ENCODE peak calls at places on chromosomes 11 and 22, in four cellular contexts. G is psoas muscle, D is Caco-2, T is tibial nerve. P is an unnamed sample. For H3K27me3, the result is how much of the 10 kb centered on the place peaks cover.

GRCh38 chr11:47148274-47148673 is 28.4 kb downstream of the ARFGAP2 start:
- DNase-seq in G (no peak), D (no peak), T (no peak), P (no peak)

GRCh38 chr11:130478204-130478701 is 29.8 kb downstream of the ADAMTS15 start:
- DNase-seq in G (peak), D (no peak), T (peak), P (no peak)

GRCh38 chr22:42080287-42080686 is 787 bp downstream of the SMDT1 start:
- DNase-seq in G (no peak), D (peak), T (no peak), P (no peak)

GRCh38 chr22:17707526-17707925 is 66.7 kb downstream of the BID start:
- DNase-seq in G (no peak), D (no peak), T (no peak), P (no peak)

GRCh38 chr22:23801238-23801821 is 14.6 kb downstream of the SMARCB1 start:
- DNase-seq in G (no peak), D (no peak), T (no peak), P (no peak)

GRCh38 chr11:11391796-11392195 is 38.7 kb upstream of the CSNK2A3 start:
- DNase-seq in G (peak), D (no peak), T (no peak), P (no peak)

GRCh38 chr11:132490976-132491375 is 1041.3 kb downstream of the OPCML start:
- DNase-seq in G (no peak), D (no peak), T (no peak), P (no peak)

GRCh38 chr22:40237241-40237640 is 59.5 kb downstream of the TNRC6B start:
- DNase-seq in G (no peak), D (no peak), T (no peak), P (no peak)

GRCh38 chr11:61917357-61918109 is at the start of gene RAB3IL1:
- DNase-seq in G (peak), D (peak), T (peak), P (no peak)

GRCh38 chr22:47775686-47776085 is 1013.2 kb downstream of the TBC1D22A start:
- DNase-seq in G (no peak), D (no peak), T (no peak), P (no peak)

GRCh38 chr11:67558084-67558772 is 25.4 kb upstream of the GSTP1 start:
- DNase-seq in G (no peak), D (no peak), T (no peak), P (no peak)

GRCh38 chr11:111388431-111388830 is 9.4 kb upstream of the POU2AF1 start:
- DNase-seq in G (no peak), D (no peak), T (no peak), P (no peak)

GRCh38 chr11:62610814-62611704 is 1.5 kb downstream of the EML3 start:
- DNase-seq in G (no peak), D (no peak), T (no peak), P (no peak)

GRCh38 chr11:102367364-102367763 is 20.4 kb downstream of the BIRC2 start:
- DNase-seq in G (no peak), D (no peak), T (no peak), P (no peak)

GRCh38 chr11:20081336-20081735 is 78.9 kb downstream of the DBX1 start:
- DNase-seq in G (no peak), D (no peak), T (no peak), P (no peak)

GRCh38 chr11:15136166-15136565 is 21.4 kb downstream of the INSC start:
- DNase-seq in G (no peak), D (no peak), T (no peak), P (no peak)

GRCh38 chr11:19953909-19954308 is 206.4 kb downstream of the DBX1 start:
- DNase-seq in G (no peak), D (peak), T (no peak), P (no peak)

GRCh38 chr11:133843454-133843987 is 1.8 kb downstream of the SPATA19 start:
- DNase-seq in G (no peak), D (no peak), T (no peak), P (no peak)

GRCh38 chr22:45226681-45227186 is 14.0 kb downstream of the KIAA0930 start:
- DNase-seq in G (no peak), D (no peak), T (no peak), P (no peak)

GRCh38 chr11:34182425-34182824 is 77.0 kb downstream of the NAT10 start:
- DNase-seq in G (no peak), D (no peak), T (no peak), P (no peak)

GRCh38 chr11:67505605-67506396 is 638 bp upstream of the PITPNM1 start:
- DNase-seq in G (peak), D (peak), T (peak), P (peak)

GRCh38 chr11:3888210-3888609 is 32.7 kb downstream of the STIM1 start:
- DNase-seq in G (no peak), D (no peak), T (no peak), P (no peak)

GRCh38 chr11:72378704-72379383 is 55.5 kb downstream of the CLPB start:
- DNase-seq in G (peak), D (no peak), T (peak), P (no peak)

GRCh38 chr11:1837171-1838076 is 1.4 kb upstream of the TNNI2 start:
- DNase-seq in G (peak), D (peak), T (no peak), P (no peak)

GRCh38 chr22:48104102-48104738 is 1341.8 kb downstream of the TBC1D22A start:
- DNase-seq in G (no peak), D (no peak), T (no peak), P (no peak)

GRCh38 chr11:64340671-64341335 is 799 bp downstream of the CCDC88B start:
- DNase-seq in G (no peak), D (no peak), T (no peak), P (no peak)

GRCh38 chr11:33040127-33040861 is 922 bp downstream of the TCP11L1 start:
- DNase-seq in G (no peak), D (peak), T (no peak), P (no peak)

GRCh38 chr22:23497016-23497885 is 82.8 kb downstream of the IGLL1 start:
- DNase-seq in G (no peak), D (no peak), T (no peak), P (no peak)

GRCh38 chr11:70424765-70425164 is 26.4 kb downstream of the CTTN start:
- DNase-seq in G (no peak), D (no peak), T (no peak), P (no peak)

GRCh38 chr11:83092488-83093384 is 21.0 kb upstream of the RAB30 start:
- DNase-seq in G (peak), D (peak), T (no peak), P (no peak)

GRCh38 chr22:19291218-19291579 is 320 bp downstream of the CLTCL1 start:
- DNase-seq in G (peak), D (peak), T (no peak), P (no peak)

GRCh38 chr22:49205401-49205800 is 622.3 kb downstream of the BRD1 start:
- DNase-seq in G (no peak), D (no peak), T (no peak), P (no peak)

GRCh38 chr11:116096596-116096995 is 592.4 kb upstream of the CADM1 start:
- DNase-seq in G (no peak), D (no peak), T (no peak), P (no peak)

GRCh38 chr11:40391679-40392078 is 1067.8 kb downstream of the LRRC4C start:
- DNase-seq in G (no peak), D (no peak), T (no peak), P (no peak)

GRCh38 chr11:93075782-93076181 is 106.3 kb downstream of the MTNR1B start:
- DNase-seq in G (no peak), D (no peak), T (no peak), P (no peak)

GRCh38 chr11:36569095-36569494 is 1.3 kb downstream of the RAG1 start:
- DNase-seq in G (no peak), D (no peak), T (no peak), P (no peak)

GRCh38 chr11:36565033-36565610 is 2.7 kb upstream of the RAG1 start:
- DNase-seq in G (no peak), D (no peak), T (no peak), P (no peak)

GRCh38 chr11:36566407-36567053 is 1.3 kb upstream of the RAG1 start:
- DNase-seq in G (no peak), D (no peak), T (no peak), P (no peak)

GRCh38 chr11:36567684-36568083 is at the start of gene RAG1:
- DNase-seq in G (no peak), D (no peak), T (no peak), P (no peak)

GRCh38 chr11:36564376-36565032 is 3.3 kb upstream of the RAG1 start:
- DNase-seq in G (no peak), D (peak), T (no peak), P (no peak)
- H3K27me3 ChIP-seq in G (under half), D (under half), T (under half), P (under half)

DNA sequence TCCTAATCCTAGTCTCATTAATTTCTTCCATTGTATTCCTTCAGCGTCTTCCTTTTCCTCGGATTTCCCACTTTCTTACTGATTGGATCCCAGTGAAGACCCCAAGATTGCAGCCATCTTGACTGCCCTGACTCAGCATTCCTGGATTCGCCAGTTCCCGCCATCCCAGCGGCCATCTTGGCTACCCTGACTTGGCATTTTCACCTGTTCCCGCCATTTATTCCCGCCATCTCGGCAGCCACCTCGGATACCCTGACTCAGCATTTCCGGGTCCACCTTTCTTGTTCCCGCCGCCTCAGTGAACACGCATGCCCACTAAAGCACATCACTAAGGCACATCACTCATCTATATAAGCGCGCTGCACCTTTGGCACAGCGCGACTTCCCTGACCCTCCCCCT is 13.8 kb upstream of the OR56A3 start:
- DNase-seq in G (no peak), D (no peak), T (no peak), P (no peak)
- TF ChIP-seq CTCF in G (no peak), D (no peak), T (no peak), P (no peak)

GRCh38 chr11:125166903-125167291 is 2.3 kb downstream of the PKNOX2 start:
- DNase-seq in G (no peak), D (no peak), T (no peak), P (no peak)

GRCh38 chr11:125167292-125167953 is 2.9 kb downstream of the PKNOX2 start:
- DNase-seq in G (no peak), D (no peak), T (no peak), P (no peak)

GRCh38 chr11:125165664-125166346 is 1.3 kb downstream of the PKNOX2 start:
- DNase-seq in G (no peak), D (no peak), T (no peak), P (no peak)

GRCh38 chr11:125165111-125165663 is 636 bp downstream of the PKNOX2 start:
- DNase-seq in G (peak), D (peak), T (no peak), P (no peak)

DNA sequence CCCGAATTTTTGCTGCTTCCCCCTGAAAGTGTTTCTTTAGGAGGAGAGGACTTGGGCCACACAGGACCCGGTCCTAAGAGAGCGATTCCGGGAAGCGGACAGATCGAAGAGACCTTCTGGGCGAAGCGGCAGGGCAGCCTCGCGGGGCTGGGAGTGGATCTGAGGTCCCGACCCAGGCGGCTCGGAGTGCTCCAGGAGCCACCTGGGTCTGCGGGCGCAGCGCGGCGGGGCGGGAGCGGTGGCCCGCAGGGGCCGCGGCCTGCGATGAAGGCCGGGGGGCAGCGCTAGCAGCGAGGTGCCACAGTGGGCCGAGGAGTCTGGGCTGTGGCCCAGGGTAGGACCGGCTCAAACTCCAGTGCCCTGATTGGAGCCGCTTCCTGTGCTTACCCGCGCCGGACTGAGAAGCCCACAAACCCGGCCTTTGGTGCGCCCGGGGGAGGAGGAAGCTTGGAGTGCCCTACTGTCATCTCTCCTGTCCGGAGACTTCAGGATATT is 1.8 kb downstream of the PKNOX2 start:
- DNase-seq in G (peak), D (no peak), T (no peak), P (no peak)
- H3K27me3 ChIP-seq in G (under half), D (under half), T (under half), P (half or more)

GRCh38 chr11:128467041-128467440 is 120.3 kb downstream of the ETS1 start:
- DNase-seq in G (no peak), D (no peak), T (no peak), P (no peak)

GRCh38 chr11:128465946-128466688 is 121.2 kb downstream of the ETS1 start:
- DNase-seq in G (no peak), D (no peak), T (no peak), P (no peak)

GRCh38 chr11:128469220-128469619 is 118.1 kb downstream of the ETS1 start:
- DNase-seq in G (no peak), D (no peak), T (no peak), P (no peak)

GRCh38 chr11:128468106-128468505 is 119.3 kb downstream of the ETS1 start:
- DNase-seq in G (no peak), D (no peak), T (no peak), P (no peak)

GRCh38 chr11:128467610-128468041 is 119.7 kb downstream of the ETS1 start:
- DNase-seq in G (peak), D (no peak), T (peak), P (no peak)
- TF ChIP-seq CTCF in G (no peak), D (no peak), T (no peak), P (no peak)

P was measured in esophagus squamous epithelium.